ENCODE peak calls at places on chromosomes 6 and 20, in nine cellular contexts. Y is IMR-90, A is Peyer's patch, E is fibroblast of the aortic adventitia, P is body of pancreas, O is RWPE1, C is OCI-LY7, H is HFFc6, R is Panc1. I is an unnamed sample.

GRCh38 chr6:44332585-44332984 is 9.9 kb upstream of the SPATS1 start:
- DNase-seq in H (no peak), O (no peak), C (no peak), A (no peak), E (no peak), P (no peak), Y (peak; percentile 10), R (no peak), I (peak; percentile 2)

GRCh38 chr6:7540595-7540994 is 876 bp upstream of the DSP start:
- DNase-seq in P (no peak), H (peak; percentile 17), C (no peak), R (no peak), Y (no peak), O (no peak), A (no peak), E (no peak), I (no peak)

GRCh38 chr6:2920671-2921112 is 17.6 kb upstream of the SERPINB9 start:
- DNase-seq in C (no peak), E (no peak), O (no peak), Y (no peak), A (peak; percentile 26), P (no peak), R (no peak), H (no peak), I (no peak)

GRCh38 chr20:56710577-56711465 is 81.7 kb downstream of the TFAP2C start:
- DNase-seq in R (peak; percentile 4), E (no peak), O (peak; percentile 73), H (peak; percentile 51), C (no peak), P (no peak), Y (peak; percentile 13), A (no peak), I (peak; percentile 55)

GRCh38 chr6:7468382-7469081 is 72.9 kb upstream of the DSP start:
- DNase-seq in R (no peak), A (no peak), P (no peak), O (peak; percentile 64), H (peak; percentile 59), Y (peak; percentile 66), C (no peak), E (peak; percentile 66), I (peak; percentile 40)

GRCh38 chr6:101114703-101115102 is 233.6 kb upstream of the ASCC3 start:
- DNase-seq in A (peak; percentile 51), C (peak; percentile 19), H (peak; percentile 71), E (peak; percentile 55), R (peak; percentile 28), P (no peak), O (peak; percentile 32), Y (peak; percentile 20), I (peak; percentile 38)

GRCh38 chr6:42047220-42047590 is 3.1 kb upstream of the TAF8 start:
- DNase-seq in C (no peak), O (no peak), R (no peak), P (no peak), Y (no peak), A (no peak), E (no peak), H (no peak), I (no peak)

GRCh38 chr6:4522453-4522852 is 253.8 kb upstream of the CDYL start:
- DNase-seq in Y (no peak), A (no peak), P (no peak), H (no peak), C (no peak), R (no peak), O (no peak), E (no peak), I (no peak)

GRCh38 chr6:139641412-139641811 is 267.0 kb upstream of the CITED2 start:
- DNase-seq in P (no peak), R (no peak), A (no peak), H (no peak), C (no peak), O (no peak), E (no peak), Y (no peak), I (no peak)

GRCh38 chr20:17854307-17854903 is 114.2 kb downstream of the SNX5 start:
- DNase-seq in C (peak; percentile 53), R (no peak), H (no peak), O (peak; percentile 36), Y (peak; percentile 44), P (peak; percentile 73), A (peak; percentile 79), E (peak; percentile 51), I (peak; percentile 45)

GRCh38 chr6:46526607-46527006 is 35.4 kb upstream of the RCAN2 start:
- DNase-seq in O (no peak), A (no peak), C (no peak), H (no peak), E (no peak), Y (no peak), R (no peak), P (no peak), I (no peak)

GRCh38 chr6:158149641-158150040 is 18.4 kb downstream of the SERAC1 start:
- DNase-seq in C (no peak), O (peak; percentile 74), P (no peak), H (peak; percentile 70), R (no peak), A (no peak), E (peak; percentile 14), Y (peak; percentile 91), I (peak; percentile 55)

GRCh38 chr6:158465747-158466146 is 94.1 kb upstream of the TMEM181 start:
- DNase-seq in R (no peak), E (no peak), A (no peak), Y (no peak), H (no peak), O (no peak), C (no peak), P (no peak), I (no peak)

GRCh38 chr20:3930265-3931206 is 41.3 kb downstream of the PANK2 start:
- DNase-seq in A (no peak), Y (no peak), H (no peak), P (no peak), C (no peak), O (no peak), E (no peak), R (no peak), I (no peak)

GRCh38 chr6:683742-684440 is 9.0 kb downstream of the EXOC2 start:
- DNase-seq in E (peak; percentile 84), C (no peak), R (no peak), P (no peak), H (peak; percentile 30), O (no peak), Y (peak; percentile 88), A (no peak), I (peak; percentile 80)

GRCh38 chr6:116316772-116317467 is 37.2 kb upstream of the TSPYL1 start:
- DNase-seq in R (no peak), O (no peak), C (no peak), Y (no peak), H (no peak), E (peak; percentile 60), A (no peak), P (peak; percentile 13), I (no peak)
- TF ChIP-seq CTCF in R (no peak), O (no peak), C (peak; percentile 36), Y (no peak), H (peak; percentile 32), E (peak; percentile 3), A (no peak), P (no peak), I (no peak)

GRCh38 chr20:45374101-45374467 is 4.0 kb downstream of the TP53TG5 start:
- DNase-seq in E (no peak), P (no peak), R (no peak), A (no peak), Y (no peak), C (no peak), H (no peak), O (no peak), I (no peak)

GRCh38 chr20:45374966-45375365 is 3.2 kb downstream of the TP53TG5 start:
- DNase-seq in H (no peak), C (no peak), R (no peak), A (no peak), O (no peak), Y (no peak), P (no peak), E (no peak), I (no peak)

GRCh38 chr20:45373353-45374100 is 4.6 kb downstream of the TP53TG5 start:
- DNase-seq in O (peak; percentile 93), P (peak; percentile 92), Y (peak; percentile 66), E (peak; percentile 87), R (peak; percentile 75), C (peak; percentile 83), H (peak; percentile 68), A (peak; percentile 95), I (peak; percentile 70)

GRCh38 chr20:45377191-45377775 is 842 bp downstream of the TP53TG5 start:
- DNase-seq in O (no peak), C (no peak), R (no peak), Y (no peak), P (no peak), E (no peak), A (no peak), H (no peak), I (no peak)

DNA sequence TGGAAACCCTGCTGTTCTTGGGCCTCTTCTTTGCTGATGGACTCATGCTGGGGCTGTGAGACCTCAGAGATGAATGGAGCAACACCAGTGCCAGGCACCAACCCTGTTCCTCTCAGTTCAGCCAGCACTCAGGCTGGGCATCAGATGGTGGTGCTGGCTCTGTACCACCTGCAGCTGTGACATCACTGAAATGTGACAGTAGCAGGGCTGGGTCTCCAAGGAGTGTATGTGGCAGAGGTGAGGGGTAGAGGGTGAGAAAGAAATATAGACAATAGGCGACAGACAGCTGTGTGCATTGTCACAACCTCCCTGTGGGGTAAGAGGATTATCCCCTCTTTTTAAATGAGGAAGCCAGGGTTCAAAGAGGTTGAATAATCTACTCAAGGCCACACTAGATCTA is at the start of gene TP53TG5:
- DNase-seq in H (no peak), E (no peak), Y (no peak), O (no peak), A (no peak), P (no peak), C (no peak), R (no peak), I (no peak)
- TF ChIP-seq CTCF in H (no peak), E (no peak), Y (no peak), O (no peak), A (no peak), P (no peak), C (no peak), R (no peak), I (no peak)

DNA sequence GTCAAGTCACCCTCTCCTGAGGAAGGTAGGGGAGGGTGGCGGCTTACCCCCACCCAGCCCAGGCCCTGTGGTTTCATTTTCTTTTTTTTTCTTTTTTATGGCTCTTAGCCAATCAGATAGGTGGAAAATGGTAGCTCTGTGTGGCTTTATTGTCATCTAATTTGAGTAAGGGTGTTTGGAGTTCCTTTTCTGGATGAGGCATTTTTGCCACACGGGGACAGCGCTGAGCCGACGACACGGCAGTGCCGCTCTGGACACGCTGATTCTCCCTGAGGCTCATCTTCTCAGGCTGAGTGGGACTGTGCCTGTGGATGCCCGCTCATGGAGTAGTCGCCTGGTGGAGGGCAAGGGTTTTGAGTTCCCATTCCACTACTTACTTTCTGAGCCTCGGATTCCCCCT is 37.6 kb upstream of the ANGPT4 start:
- DNase-seq in A (no peak), Y (no peak), E (no peak), C (no peak), R (no peak), O (no peak), H (peak; percentile 9), P (no peak), I (no peak)
- TF ChIP-seq CTCF in A (no peak), Y (peak; percentile 41), E (no peak), C (no peak), R (peak; percentile 69), O (peak; percentile 27), H (peak; percentile 67), P (no peak), I (peak; percentile 11)

DNA sequence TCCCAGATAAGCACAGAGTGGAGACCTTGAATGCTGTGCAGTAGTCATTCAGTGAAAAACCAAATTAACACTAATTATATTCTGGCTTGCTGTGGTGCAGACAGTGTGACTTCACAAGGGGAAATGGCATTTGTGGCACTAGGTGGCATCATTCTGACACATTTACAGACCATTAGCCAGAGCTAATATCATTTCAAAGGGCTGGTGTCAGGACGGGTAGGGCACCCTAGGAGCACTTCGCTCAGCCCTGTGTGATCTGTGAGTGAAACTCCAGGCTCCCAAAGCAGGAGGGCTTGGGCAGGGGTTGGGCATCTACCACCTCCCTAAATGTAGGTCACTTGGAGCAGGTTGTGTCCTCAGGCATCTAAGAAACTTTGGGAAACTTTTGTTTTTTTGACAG is 555.8 kb downstream of the PKHD1 start:
- DNase-seq in R (no peak), O (no peak), H (no peak), Y (no peak), E (no peak), C (no peak), P (no peak), A (no peak), I (no peak)
- TF ChIP-seq CTCF in R (no peak), O (no peak), H (no peak), Y (no peak), E (no peak), C (peak; percentile 41), P (no peak), A (no peak), I (no peak)

I was measured in astrocyte of the spinal cord.